ENCODE peak calls at places on chromosomes 2 and 18, in four cellular contexts. L is aorta, N is lower lobe of right lung, X is GM12878. Y is an unnamed sample.

GRCh38 chr2:108194409-108195132 is 45.2 kb upstream of the SULT1C3 start:
- DNase-seq in L (no peak), N (no peak), X (no peak), Y (no peak)

GRCh38 chr2:160406591-160407392 is 86.8 kb downstream of the RBMS1 start:
- DNase-seq in L (peak; percentile 74), N (peak; percentile 76), X (no peak), Y (peak; percentile 31)

GRCh38 chr2:120684691-120685402 is 50.8 kb upstream of the GLI2 start:
- DNase-seq in L (no peak), N (no peak), X (no peak), Y (no peak)

GRCh38 chr2:128259585-128259984 is 59.1 kb downstream of the HS6ST1 start:
- DNase-seq in L (no peak), N (no peak), X (no peak), Y (no peak)

GRCh38 chr2:70659551-70659950 is 105.9 kb upstream of the TGFA start:
- DNase-seq in L (no peak), N (no peak), X (no peak), Y (no peak)

GRCh38 chr2:186129767-186130581 is 356.1 kb upstream of the ZC3H15 start:
- DNase-seq in L (no peak), N (no peak), X (no peak), Y (no peak)

GRCh38 chr2:155021591-155021990 is 323.1 kb downstream of the KCNJ3 start:
- DNase-seq in L (no peak), N (no peak), X (no peak), Y (no peak)

GRCh38 chr2:183195998-183196409 is 71.8 kb downstream of the NUP35 start:
- DNase-seq in L (no peak), N (no peak), X (no peak), Y (no peak)

GRCh38 chr2:186255823-186256222 is 230.2 kb upstream of the ZC3H15 start:
- DNase-seq in L (no peak), N (no peak), X (no peak), Y (no peak)

GRCh38 chr2:1756456-1756855 is 12.1 kb upstream of the PXDN start:
- DNase-seq in L (no peak), N (no peak), X (no peak), Y (no peak)

GRCh38 chr2:216001612-216002215 is 11.6 kb downstream of the MREG start:
- DNase-seq in L (no peak), N (no peak), X (no peak), Y (no peak)

DNA sequence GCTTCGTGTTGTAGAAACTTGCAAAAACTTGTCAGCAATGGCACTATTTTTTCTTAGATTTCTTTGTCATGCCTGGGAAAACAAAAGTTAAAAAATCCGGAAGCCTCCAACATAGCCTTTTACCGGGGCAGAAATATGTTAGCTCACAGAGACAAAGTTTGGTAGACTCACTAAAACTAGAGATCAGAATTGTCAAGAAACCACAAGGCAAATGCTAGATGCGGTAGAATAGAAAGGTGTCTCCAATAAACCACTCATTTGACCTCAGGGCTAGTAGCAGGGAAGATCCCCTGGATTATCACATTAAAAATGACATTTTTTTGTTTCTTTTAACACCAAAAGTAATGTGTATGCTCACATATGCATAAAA is 417 bp downstream of the CASP10 start:
- DNase-seq in L (no peak), N (no peak), X (no peak), Y (no peak)
- H3K4me1 ChIP-seq in L (no peaks in the 10 kb centered on the region), N (peaks cover 29% of the 10 kb centered on the region), X (no peaks in the 10 kb centered on the region), Y (no peaks in the 10 kb centered on the region)

GRCh38 chr18:68983126-68983525 is 185.2 kb downstream of the CCDC102B start:
- DNase-seq in L (no peak), N (no peak), X (no peak), Y (no peak)

GRCh38 chr18:68984342-68984741 is 186.5 kb downstream of the CCDC102B start:
- DNase-seq in L (no peak), N (no peak), X (no peak), Y (no peak)

GRCh38 chr18:68985172-68985820 is 187.4 kb downstream of the CCDC102B start:
- DNase-seq in L (no peak), N (no peak), X (no peak), Y (no peak)

DNA sequence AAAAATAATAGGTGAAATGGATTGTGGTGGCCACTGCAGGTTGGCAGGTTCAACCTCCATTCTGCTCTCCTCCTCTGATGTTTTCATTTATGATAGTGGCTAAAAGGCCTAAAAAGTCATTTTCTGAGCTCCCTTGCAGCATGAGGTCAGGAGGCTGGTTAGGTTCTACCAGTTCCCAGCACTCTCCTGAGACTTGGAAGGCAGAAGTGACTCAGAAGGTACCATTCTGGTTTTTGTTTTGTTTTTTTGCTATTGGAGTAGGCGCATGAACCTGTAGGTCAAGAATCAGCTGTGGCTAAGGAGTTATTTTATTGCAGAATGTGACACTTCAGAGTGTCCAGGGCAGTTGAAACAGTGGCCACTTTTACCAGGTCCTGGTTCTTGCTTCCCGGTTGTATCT is 181.9 kb downstream of the CCDC102B start:
- DNase-seq in L (no peak), N (no peak), X (no peak), Y (no peak)
- H3K27ac ChIP-seq in L (no peak overlapping the region), N (no peak overlapping the region), X (no peak overlapping the region), Y (no peak overlapping the region)

GRCh38 chr2:231665208-231665921 is 43.0 kb upstream of the PTMA start:
- DNase-seq in L (no peak), N (no peak), X (no peak), Y (peak; percentile 67)

GRCh38 chr2:231662028-231662810 is 46.1 kb upstream of the PTMA start:
- DNase-seq in L (peak; percentile 97), N (peak; percentile 97), X (peak; percentile 95), Y (peak; percentile 99)

GRCh38 chr2:231662811-231663457 is 45.4 kb upstream of the PTMA start:
- DNase-seq in L (no peak), N (peak; percentile 69), X (no peak), Y (no peak)

GRCh38 chr2:231664727-231665126 is 43.6 kb upstream of the PTMA start:
- DNase-seq in L (no peak), N (no peak), X (no peak), Y (no peak)

DNA sequence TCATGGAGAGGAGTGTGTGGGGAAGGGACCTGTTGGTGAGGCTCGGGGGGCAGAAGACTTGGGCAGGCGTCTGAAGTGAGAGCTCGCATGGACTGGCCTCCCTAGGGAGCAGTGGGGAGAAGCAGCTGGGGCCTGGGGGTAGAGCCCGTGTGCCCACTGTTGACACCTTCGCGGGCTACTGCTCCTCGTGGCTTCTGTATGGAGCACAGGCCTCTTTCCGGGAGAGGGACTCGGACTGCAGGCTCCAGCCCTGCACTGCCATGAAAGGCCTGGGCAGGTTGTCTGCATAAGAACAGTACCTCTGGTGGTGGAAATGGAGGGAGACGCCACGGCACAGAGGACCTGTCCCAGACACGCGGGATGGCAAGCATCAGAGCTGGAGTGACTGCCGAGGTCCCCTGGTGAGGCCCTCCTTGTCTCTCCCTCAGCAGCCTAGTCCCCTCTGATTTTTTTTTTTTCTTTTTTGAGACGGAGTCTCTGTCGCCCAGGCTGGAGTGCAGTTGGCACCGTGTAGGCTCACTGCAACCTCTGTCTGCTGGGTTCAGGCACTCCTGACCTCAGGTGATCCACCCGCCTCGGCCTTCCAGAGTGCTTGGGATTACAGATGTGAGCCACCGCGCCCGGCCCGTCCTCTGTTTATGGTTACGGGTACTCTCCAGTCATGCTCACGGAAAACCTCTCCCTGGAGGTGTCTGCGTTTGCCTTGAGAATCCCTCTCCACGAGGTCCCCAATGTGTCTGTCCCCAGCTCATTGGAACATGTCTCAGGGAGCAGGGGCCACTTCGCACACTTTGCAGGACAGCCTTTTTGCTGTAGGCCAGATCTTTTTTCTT is 44.7 kb upstream of the PTMA start:
- DNase-seq in L (no peak), N (no peak), X (no peak), Y (no peak)
- H3K4me1 ChIP-seq in L (no peaks in the 10 kb centered on the region), N (peaks cover 34% of the 10 kb centered on the region), X (peaks cover 41% of the 10 kb centered on the region), Y (peaks cover 20% of the 10 kb centered on the region)

DNA sequence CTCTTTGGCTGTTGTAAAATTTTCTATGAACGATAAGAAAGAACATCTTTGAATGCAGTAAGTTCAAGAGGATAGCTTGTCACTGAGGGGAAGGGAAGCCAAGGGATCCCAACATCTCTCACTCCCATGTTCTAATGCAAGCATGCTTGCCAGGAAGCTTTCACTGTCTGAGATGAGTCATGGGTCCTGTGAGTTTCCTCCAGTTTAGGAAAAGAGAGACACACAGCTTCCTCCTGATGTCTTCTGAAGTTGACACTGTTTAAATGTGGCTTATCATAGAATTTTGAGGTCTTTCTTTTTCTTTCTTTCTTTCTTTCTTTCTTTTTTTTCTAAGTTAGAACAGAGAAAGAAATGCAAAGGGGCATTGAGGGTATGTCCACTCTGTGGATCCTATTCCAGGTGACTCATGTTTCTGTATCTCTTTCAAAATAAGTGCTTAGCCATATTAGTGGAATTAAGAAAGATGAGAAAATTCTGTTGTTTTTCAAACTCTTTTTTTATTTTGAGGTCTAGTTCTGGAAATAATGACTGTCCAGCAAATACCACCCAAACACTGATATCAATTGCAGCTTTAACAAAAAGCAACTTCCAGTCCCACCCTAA is 146.6 kb downstream of the RDH14 start:
- DNase-seq in L (peak; percentile 56), N (no peak), X (no peak), Y (no peak)
- H3K27ac ChIP-seq in L (no peak overlapping the region), N (no peak overlapping the region), X (no peak overlapping the region), Y (no peak overlapping the region)

DNA sequence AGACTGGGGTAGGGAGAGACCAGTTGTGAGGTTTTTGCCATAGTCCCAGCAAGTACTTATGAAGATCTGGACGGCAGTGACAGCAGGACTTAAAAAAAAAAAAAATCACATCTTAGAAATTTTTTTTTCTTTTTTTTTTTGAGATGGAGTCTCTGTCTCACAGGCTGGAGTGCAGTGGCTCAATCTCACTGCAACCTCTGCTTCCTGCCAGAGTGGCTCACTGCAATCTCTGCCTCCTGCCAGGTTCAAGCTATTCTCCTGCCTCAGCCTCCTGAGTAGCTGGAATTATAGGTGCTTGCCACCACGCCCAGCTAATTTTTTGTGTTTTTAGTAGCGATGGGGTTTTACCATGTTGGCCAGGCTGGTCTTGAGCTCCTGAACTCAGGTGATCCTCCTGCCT is 22.4 kb upstream of the STAT4 start:
- DNase-seq in L (no peak), N (no peak), X (no peak), Y (no peak)
- H3K4me1 ChIP-seq in L (peaks cover 2% of the 10 kb centered on the region), N (peaks cover 19% of the 10 kb centered on the region), X (peaks cover 14% of the 10 kb centered on the region), Y (peaks cover 7% of the 10 kb centered on the region)

GRCh38 chr18:9133225-9133624 is 3.4 kb upstream of the ANKRD12 start:
- DNase-seq in L (no peak), N (no peak), X (no peak), Y (no peak)
- H3K27ac ChIP-seq in L (no peak overlapping the region), N (no peak overlapping the region), X (no peak overlapping the region), Y (no peak overlapping the region)

Y was measured in pancreas.